ENCODE peak calls at places on chromosomes 13 and 19, in nine cellular contexts. Q is stromal cell of bone marrow, R is left cardiac atrium, I is CMK, X is GOT3, N is T-helper 1 cell, B is skeletal muscle cell, U is T-helper 2 cell, P is HAP-1. E is an unnamed sample.

GRCh38 chr19:16386619-16387240 is 62.1 kb downstream of the KLF2 start:
- DNase-seq in U (no peak), I (peak), R (no peak), P (peak), B (no peak), N (peak), X (no peak), Q (peak), E (peak)

GRCh38 chr19:55646889-55647731 is 902 bp upstream of the CCDC106 start:
- DNase-seq in P (no peak), N (no peak), U (no peak), I (no peak), Q (no peak), R (no peak), X (no peak), B (no peak), E (no peak)

GRCh38 chr13:32347651-32348050 is 32.3 kb downstream of the BRCA2 start:
- DNase-seq in Q (no peak), P (no peak), U (no peak), X (no peak), N (no peak), R (no peak), I (no peak), B (no peak), E (no peak)

GRCh38 chr13:96089139-96089538 is 768 bp upstream of the HS6ST3 start:
- DNase-seq in U (no peak), R (no peak), X (no peak), B (no peak), N (no peak), Q (no peak), I (no peak), P (no peak), E (no peak)

GRCh38 chr13:29474991-29475390 is 120.5 kb downstream of the SLC7A1 start:
- DNase-seq in X (no peak), N (no peak), I (no peak), Q (no peak), U (no peak), B (peak), R (no peak), P (no peak), E (peak)

GRCh38 chr19:12015753-12016116 is 19.7 kb downstream of the ZNF433 start:
- DNase-seq in P (no peak), X (no peak), R (no peak), I (no peak), N (no peak), Q (no peak), U (no peak), B (no peak), E (no peak)

GRCh38 chr19:48344892-48345291 is 18.8 kb downstream of the TMEM143 start:
- DNase-seq in U (no peak), R (no peak), N (no peak), I (no peak), Q (no peak), X (no peak), P (peak), B (no peak), E (no peak)

GRCh38 chr19:47469719-47470118 is 2.0 kb downstream of the SLC8A2 start:
- DNase-seq in R (no peak), N (no peak), B (no peak), I (no peak), P (no peak), Q (no peak), X (no peak), U (no peak), E (no peak)

GRCh38 chr19:43224855-43225253 is 19.4 kb upstream of the PSG4 start:
- DNase-seq in X (no peak), Q (no peak), N (no peak), B (no peak), P (no peak), R (no peak), U (no peak), I (no peak), E (no peak)

GRCh38 chr13:59391696-59392095 is 772.0 kb downstream of the DIAPH3 start:
- DNase-seq in X (no peak), R (peak), B (peak), U (peak), Q (peak), P (peak), I (peak), N (peak), E (peak)

GRCh38 chr19:46861691-46862503 is 1.1 kb downstream of the ARHGAP35 start:
- DNase-seq in I (no peak), R (no peak), Q (no peak), X (no peak), B (no peak), P (peak), N (no peak), U (no peak), E (peak)

GRCh38 chr13:33069365-33069764 is 53.1 kb downstream of the KL start:
- DNase-seq in N (no peak), I (no peak), R (no peak), P (no peak), X (no peak), Q (no peak), U (no peak), B (no peak), E (peak)

GRCh38 chr19:37551123-37551993 is 43.2 kb downstream of the ZNF571 start:
- DNase-seq in R (peak), P (no peak), B (peak), U (peak), Q (peak), N (peak), X (no peak), I (no peak), E (peak)

GRCh38 chr19:55210120-55210493 is 806 bp upstream of the PTPRH start:
- DNase-seq in R (no peak), B (peak), X (no peak), N (no peak), Q (peak), P (no peak), U (no peak), I (no peak), E (peak)

GRCh38 chr13:40982772-40983171 is 36.3 kb downstream of the ELF1 start:
- DNase-seq in R (peak), U (peak), N (peak), Q (no peak), P (no peak), B (no peak), X (no peak), I (no peak), E (peak)

GRCh38 chr13:102460806-102461205 is 59.0 kb upstream of the FGF14 start:
- DNase-seq in P (no peak), U (no peak), N (no peak), X (no peak), Q (no peak), B (no peak), R (no peak), I (no peak), E (peak)

GRCh38 chr19:4580021-4580901 is 20.8 kb upstream of the SEMA6B start:
- DNase-seq in Q (no peak), B (no peak), U (no peak), P (peak), I (no peak), X (no peak), N (no peak), R (no peak), E (no peak)

GRCh38 chr19:49881186-49881585 is 3.7 kb downstream of the TBC1D17 start:
- DNase-seq in B (no peak), X (no peak), P (no peak), Q (no peak), I (no peak), U (no peak), N (no peak), R (no peak), E (no peak)

GRCh38 chr19:35718345-35719041 is 690 bp downstream of the KMT2B start:
- DNase-seq in R (peak), Q (no peak), N (peak), I (no peak), P (no peak), X (no peak), U (peak), B (no peak), E (no peak)

GRCh38 chr19:16033136-16033530 is 43.2 kb upstream of the TPM4 start:
- DNase-seq in B (no peak), P (no peak), N (no peak), X (no peak), Q (no peak), I (no peak), R (no peak), U (no peak), E (no peak)

GRCh38 chr19:13978721-13979191 is 26.4 kb downstream of the DCAF15 start:
- DNase-seq in P (no peak), R (no peak), B (no peak), Q (no peak), U (no peak), N (no peak), I (no peak), X (no peak), E (no peak)

GRCh38 chr13:109743706-109744453 is 42.5 kb downstream of the IRS2 start:
- DNase-seq in R (no peak), X (no peak), P (no peak), N (peak), U (no peak), Q (no peak), B (peak), I (no peak), E (peak)

GRCh38 chr13:52105841-52106240 is 23.0 kb downstream of the NEK5 start:
- DNase-seq in X (no peak), I (no peak), U (no peak), B (no peak), N (no peak), P (no peak), Q (no peak), R (no peak), E (no peak)

GRCh38 chr13:111486801-111487200 is 166.4 kb downstream of the TEX29 start:
- DNase-seq in P (no peak), R (no peak), U (no peak), X (no peak), I (no peak), B (no peak), N (no peak), Q (no peak), E (no peak)

GRCh38 chr13:113489549-113490495 is 689 bp downstream of the DCUN1D2 start:
- DNase-seq in B (no peak), X (no peak), I (no peak), U (peak), Q (no peak), R (peak), N (peak), P (peak), E (peak)

GRCh38 chr19:45693168-45693788 is 812 bp downstream of the QPCTL start:
- DNase-seq in P (peak), Q (peak), U (peak), I (no peak), R (peak), B (no peak), N (peak), X (peak), E (peak)

GRCh38 chr19:10655457-10656312 is 1.5 kb downstream of the ILF3 start:
- DNase-seq in P (peak), Q (no peak), X (no peak), N (no peak), B (no peak), I (no peak), U (no peak), R (no peak), E (peak)

GRCh38 chr13:18943721-18944391 is 237.8 kb downstream of the TUBA3C start:
- DNase-seq in U (no peak), I (no peak), Q (no peak), N (no peak), R (no peak), X (no peak), P (no peak), B (no peak), E (no peak)

E was measured in fibroblast of mammary gland.